ENCODE peak calls at places on chromosomes 7 and 10, in five cellular contexts. One of them, this sample, is unnamed.

GRCh38 chr7:151550601-151551286 is 31.0 kb upstream of the RHEB start:
- DNase-seq in brain microvascular endothelial cell: peak
- DNase-seq in activated effector memory CD4-positive, alpha-beta T cell treated with anti-CD3 and anti-CD28 coated beads, Interleukin-2, amount 50 U/mL, for 16 hours: no peak
- DNase-seq in DMS79: peak
- DNase-seq in GM20000: no peak
- DNase-seq in this sample: no peak

GRCh38 chr7:138338361-138338760 is 121.7 kb upstream of the TRIM24 start:
- DNase-seq in brain microvascular endothelial cell: peak
- DNase-seq in activated effector memory CD4-positive, alpha-beta T cell treated with anti-CD3 and anti-CD28 coated beads, Interleukin-2, amount 50 U/mL, for 16 hours: no peak
- DNase-seq in DMS79: peak
- DNase-seq in GM20000: no peak
- DNase-seq in this sample: no peak

GRCh38 chr7:70728873-70729552 is 402.9 kb upstream of the GALNT17 start:
- DNase-seq in brain microvascular endothelial cell: no peak
- DNase-seq in activated effector memory CD4-positive, alpha-beta T cell treated with anti-CD3 and anti-CD28 coated beads, Interleukin-2, amount 50 U/mL, for 16 hours: no peak
- DNase-seq in DMS79: peak
- DNase-seq in GM20000: no peak
- DNase-seq in this sample: no peak

GRCh38 chr7:134660961-134661376 is 14.3 kb downstream of the BPGM start:
- DNase-seq in brain microvascular endothelial cell: peak
- DNase-seq in activated effector memory CD4-positive, alpha-beta T cell treated with anti-CD3 and anti-CD28 coated beads, Interleukin-2, amount 50 U/mL, for 16 hours: no peak
- DNase-seq in DMS79: no peak
- DNase-seq in GM20000: no peak
- DNase-seq in this sample: no peak

GRCh38 chr10:115093776-115094361 is 704 bp downstream of the ATRNL1 start:
- DNase-seq in brain microvascular endothelial cell: no peak
- DNase-seq in activated effector memory CD4-positive, alpha-beta T cell treated with anti-CD3 and anti-CD28 coated beads, Interleukin-2, amount 50 U/mL, for 16 hours: no peak
- DNase-seq in DMS79: no peak
- DNase-seq in GM20000: peak
- DNase-seq in this sample: no peak

GRCh38 chr10:78936412-78937342 is 132.1 kb upstream of the ZMIZ1 start:
- DNase-seq in brain microvascular endothelial cell: no peak
- DNase-seq in activated effector memory CD4-positive, alpha-beta T cell treated with anti-CD3 and anti-CD28 coated beads, Interleukin-2, amount 50 U/mL, for 16 hours: no peak
- DNase-seq in DMS79: no peak
- DNase-seq in GM20000: no peak
- DNase-seq in this sample: no peak

GRCh38 chr10:43055991-43056567 is 20.8 kb upstream of the RET start:
- DNase-seq in brain microvascular endothelial cell: no peak
- DNase-seq in activated effector memory CD4-positive, alpha-beta T cell treated with anti-CD3 and anti-CD28 coated beads, Interleukin-2, amount 50 U/mL, for 16 hours: peak
- DNase-seq in DMS79: no peak
- DNase-seq in GM20000: no peak
- DNase-seq in this sample: no peak

GRCh38 chr7:73700070-73700423 is 16.6 kb downstream of the BUD23 start:
- DNase-seq in brain microvascular endothelial cell: no peak
- DNase-seq in activated effector memory CD4-positive, alpha-beta T cell treated with anti-CD3 and anti-CD28 coated beads, Interleukin-2, amount 50 U/mL, for 16 hours: no peak
- DNase-seq in DMS79: no peak
- DNase-seq in GM20000: no peak
- DNase-seq in this sample: no peak

GRCh38 chr7:45174328-45174610 is 16.7 kb downstream of the RAMP3 start:
- DNase-seq in brain microvascular endothelial cell: no peak
- DNase-seq in activated effector memory CD4-positive, alpha-beta T cell treated with anti-CD3 and anti-CD28 coated beads, Interleukin-2, amount 50 U/mL, for 16 hours: peak
- DNase-seq in DMS79: no peak
- DNase-seq in GM20000: no peak
- DNase-seq in this sample: no peak

GRCh38 chr7:73329861-73330581 is 2.1 kb downstream of the FKBP6 start:
- DNase-seq in brain microvascular endothelial cell: peak
- DNase-seq in activated effector memory CD4-positive, alpha-beta T cell treated with anti-CD3 and anti-CD28 coated beads, Interleukin-2, amount 50 U/mL, for 16 hours: no peak
- DNase-seq in DMS79: no peak
- DNase-seq in GM20000: no peak
- DNase-seq in this sample: no peak

GRCh38 chr7:100430450-100431285 is 1.0 kb downstream of the MEPCE start:
- DNase-seq in brain microvascular endothelial cell: no peak
- DNase-seq in activated effector memory CD4-positive, alpha-beta T cell treated with anti-CD3 and anti-CD28 coated beads, Interleukin-2, amount 50 U/mL, for 16 hours: peak
- DNase-seq in DMS79: no peak
- DNase-seq in GM20000: peak
- DNase-seq in this sample: peak

GRCh38 chr10:120460776-120461175 is 3.7 kb downstream of the PLPP4 start:
- DNase-seq in brain microvascular endothelial cell: peak
- DNase-seq in activated effector memory CD4-positive, alpha-beta T cell treated with anti-CD3 and anti-CD28 coated beads, Interleukin-2, amount 50 U/mL, for 16 hours: no peak
- DNase-seq in DMS79: no peak
- DNase-seq in GM20000: no peak
- DNase-seq in this sample: no peak

GRCh38 chr7:131596785-131597184 is 40.4 kb upstream of the PODXL start:
- DNase-seq in brain microvascular endothelial cell: no peak
- DNase-seq in activated effector memory CD4-positive, alpha-beta T cell treated with anti-CD3 and anti-CD28 coated beads, Interleukin-2, amount 50 U/mL, for 16 hours: no peak
- DNase-seq in DMS79: no peak
- DNase-seq in GM20000: no peak
- DNase-seq in this sample: no peak